ENCODE peak calls at places on chromosomes 5 and 9, in nine cellular contexts. W is activated naive CD8-positive, alpha-beta T cell treated with anti-CD3 and anti-CD28 coated beads, Interleukin-2, amount 50 U/mL, for 24 hours; S is ecto neural progenitor cell; I is Karpas-422; Z is T follicular helper cell; M is NCI-H446 treated with DMSO at 0.1 percent for 48 hours; V is NCI-H748 treated with DMSO at 0.1 percent for 48 hours; T is ascending aorta; X is AG09309. E is an unnamed sample.

GRCh38 chr5:139561655-139562451 is 714 bp downstream of the UBE2D2 start:
- DNase-seq in W (peak), S (no peak), I (peak), Z (peak), M (no peak), V (peak), T (peak), X (no peak), E (peak)

GRCh38 chr5:10649518-10650410 is 85.9 kb downstream of the ANKRD33B start:
- DNase-seq in W (no peak), S (peak), I (no peak), Z (no peak), M (no peak), V (no peak), T (no peak), X (no peak), E (no peak)

GRCh38 chr9:99181621-99182020 is 40.1 kb downstream of the ALG2 start:
- DNase-seq in W (peak), S (no peak), I (no peak), Z (no peak), M (no peak), V (no peak), T (no peak), X (no peak), E (no peak)

GRCh38 chr5:68077349-68077894 is 138.1 kb upstream of the PIK3R1 start:
- DNase-seq in W (no peak), S (no peak), I (no peak), Z (no peak), M (no peak), V (no peak), T (no peak), X (no peak), E (no peak)

GRCh38 chr9:107942870-107943269 is 453.3 kb upstream of the KLF4 start:
- DNase-seq in W (no peak), S (no peak), I (peak), Z (no peak), M (no peak), V (no peak), T (no peak), X (no peak), E (no peak)

GRCh38 chr9:108142504-108143201 is 653.1 kb upstream of the KLF4 start:
- DNase-seq in W (no peak), S (peak), I (no peak), Z (no peak), M (no peak), V (no peak), T (peak), X (peak), E (peak)

GRCh38 chr5:17374157-17374556 is 123.9 kb upstream of the TAF11L2 start:
- DNase-seq in W (no peak), S (no peak), I (peak), Z (no peak), M (no peak), V (no peak), T (no peak), X (no peak), E (no peak)

GRCh38 chr5:163614787-163615186 is 109.4 kb downstream of the MAT2B start:
- DNase-seq in W (no peak), S (no peak), I (no peak), Z (no peak), M (peak), V (no peak), T (no peak), X (no peak), E (no peak)

GRCh38 chr5:149912226-149912864 is 32.2 kb downstream of the PDE6A start:
- DNase-seq in W (no peak), S (no peak), I (no peak), Z (no peak), M (no peak), V (no peak), T (no peak), X (no peak), E (no peak)

GRCh38 chr9:21831841-21832509 is 29.5 kb downstream of the MTAP start:
- DNase-seq in W (peak), S (no peak), I (no peak), Z (no peak), M (no peak), V (no peak), T (no peak), X (peak), E (no peak)

GRCh38 chr5:9572246-9572645 is 26.4 kb upstream of the SEMA5A start:
- DNase-seq in W (no peak), S (no peak), I (no peak), Z (no peak), M (no peak), V (no peak), T (no peak), X (no peak), E (no peak)

GRCh38 chr9:107438211-107439030 is 51.1 kb downstream of the KLF4 start:
- DNase-seq in W (no peak), S (peak), I (no peak), Z (no peak), M (no peak), V (no peak), T (no peak), X (no peak), E (no peak)

GRCh38 chr9:93633492-93634221 is 57.3 kb downstream of the PHF2 start:
- DNase-seq in W (no peak), S (no peak), I (no peak), Z (no peak), M (no peak), V (no peak), T (peak), X (no peak), E (no peak)

E was measured in osteocyte.